ENCODE peak calls at places on chromosome 22, in six cellular contexts. N is sciatic nerve; R is astrocyte of the spinal cord; U is activated naive CD8-positive, alpha-beta T cell treated with anti-CD3 and anti-CD28 coated beads, Interleukin-2, amount 50 U/mL, for 24 hours; W is AML-193; K is kidney glomerular epithelial cell. B is an unnamed sample.

GRCh38 chr22:47199949-47200272 is 437.5 kb downstream of the TBC1D22A start:
- DNase-seq in N (no peak), U (no peak), R (no peak), W (no peak), K (no peak), B (no peak)

GRCh38 chr22:23289130-23289503 is 108.8 kb downstream of the BCR start:
- DNase-seq in W (no peak), N (no peak), K (no peak), R (no peak), U (no peak), B (no peak)

GRCh38 chr22:46274381-46274780 is 6.6 kb downstream of the TTC38 start:
- DNase-seq in K (no peak), U (no peak), N (no peak), R (no peak), W (no peak), B (no peak)

GRCh38 chr22:22666307-22667091 is 22.1 kb downstream of the GGTLC2 start:
- DNase-seq in K (peak; percentile 43), N (no peak), W (peak; percentile 15), U (peak; percentile 20), R (peak; percentile 9), B (no peak)

GRCh38 chr22:40237788-40238424 is 60.2 kb downstream of the TNRC6B start:
- DNase-seq in R (no peak), W (no peak), U (no peak), N (no peak), K (no peak), B (no peak)

GRCh38 chr22:48491451-48491941 is 1336.2 kb downstream of the BRD1 start:
- DNase-seq in W (no peak), U (no peak), R (no peak), K (no peak), N (no peak), B (no peak)

GRCh38 chr22:39349967-39350802 is at the start of gene SYNGR1:
- DNase-seq in R (no peak), U (peak; percentile 17), N (no peak), W (no peak), K (no peak), B (no peak)

GRCh38 chr22:27487600-27488450 is 313.7 kb downstream of the MN1 start:
- DNase-seq in U (no peak), N (no peak), W (no peak), K (no peak), R (peak; percentile 64), B (no peak)

GRCh38 chr22:26977741-26978140 is 320.4 kb downstream of the MIAT start:
- DNase-seq in W (no peak), R (no peak), N (no peak), U (no peak), K (no peak), B (no peak)

GRCh38 chr22:36965716-36966115 is 52.3 kb downstream of the CSF2RB start:
- DNase-seq in N (no peak), U (no peak), K (no peak), R (no peak), W (peak; percentile 27), B (no peak)

GRCh38 chr22:39999144-39999757 is 4.5 kb downstream of the FAM83F start:
- DNase-seq in W (peak; percentile 27), K (no peak), U (no peak), R (peak; percentile 66), N (no peak), B (no peak)

GRCh38 chr22:25742918-25743708 is 1.1 kb downstream of the MYO18B start:
- DNase-seq in W (no peak), K (no peak), U (no peak), N (no peak), R (no peak), B (no peak)

GRCh38 chr22:28656156-28656555 is 23.5 kb downstream of the TTC28 start:
- DNase-seq in W (no peak), K (no peak), N (no peak), R (no peak), U (no peak), B (no peak)

GRCh38 chr22:46501701-46502100 is 35.7 kb downstream of the CELSR1 start:
- DNase-seq in N (no peak), K (peak; percentile 83), U (no peak), R (peak; percentile 83), W (no peak), B (no peak)

GRCh38 chr22:35921777-35922176 is 106.8 kb downstream of the RBFOX2 start:
- DNase-seq in W (peak; percentile 34), N (peak; percentile 68), K (peak; percentile 74), R (peak; percentile 89), U (peak; percentile 46), B (peak; percentile 19)

GRCh38 chr22:42635531-42635930 is 4.9 kb downstream of the ATP5MGL start:
- DNase-seq in N (no peak), W (no peak), R (peak; percentile 87), U (no peak), K (peak; percentile 81), B (no peak)

GRCh38 chr22:41092023-41092817 is at the start of gene EP300:
- DNase-seq in K (peak; percentile 41), W (peak; percentile 58), R (peak; percentile 78), U (peak; percentile 81), N (peak; percentile 92), B (peak; percentile 68)

GRCh38 chr22:45087802-45088201 is 75.9 kb upstream of the NUP50 start:
- DNase-seq in K (no peak), R (no peak), U (no peak), W (no peak), N (no peak), B (no peak)

GRCh38 chr22:33756508-33756949 is 163.7 kb downstream of the LARGE1 start:
- DNase-seq in K (no peak), U (no peak), R (no peak), W (no peak), N (no peak), B (no peak)

GRCh38 chr22:48918585-48919186 is 909.0 kb downstream of the BRD1 start:
- DNase-seq in K (no peak), U (no peak), W (no peak), R (no peak), N (no peak), B (no peak)

GRCh38 chr22:50191041-50191740 is 5.5 kb downstream of the TRABD start:
- DNase-seq in N (no peak), W (peak; percentile 86), R (no peak), U (peak; percentile 75), K (no peak), B (peak; percentile 86)

GRCh38 chr22:23401910-23402274 is 178.2 kb downstream of the IGLL1 start:
- DNase-seq in U (no peak), W (no peak), K (no peak), R (no peak), N (no peak), B (no peak)

GRCh38 chr22:38761202-38762162 is 5.7 kb upstream of the SUN2 start:
- DNase-seq in K (no peak), N (no peak), U (no peak), R (no peak), W (no peak), B (no peak)

GRCh38 chr22:17198188-17199130 is 20.8 kb downstream of the ADA2 start:
- DNase-seq in W (no peak), R (peak; percentile 18), U (no peak), K (no peak), N (no peak), B (no peak)

GRCh38 chr22:45785458-45785857 is 113.8 kb downstream of the ATXN10 start:
- DNase-seq in W (no peak), R (no peak), K (peak; percentile 71), U (no peak), N (no peak), B (no peak)

GRCh38 chr22:30270841-30271240 is 4.2 kb upstream of the OSM start:
- DNase-seq in R (peak; percentile 60), N (peak; percentile 81), U (no peak), K (no peak), W (peak; percentile 88), B (peak; percentile 90)

GRCh38 chr22:45358127-45358526 is 48.4 kb downstream of the FAM118A start:
- DNase-seq in K (no peak), R (no peak), N (no peak), U (no peak), W (no peak), B (no peak)

GRCh38 chr22:45083659-45084305 is 74.0 kb upstream of the PHF21B start:
- DNase-seq in U (peak; percentile 11), N (no peak), W (no peak), K (no peak), R (peak; percentile 84), B (no peak)

GRCh38 chr22:19713650-19714319 is 518 bp upstream of the SEPTIN5 start:
- DNase-seq in N (no peak), K (no peak), W (no peak), U (no peak), R (no peak), B (no peak)

GRCh38 chr22:49638788-49639187 is 188.9 kb downstream of the BRD1 start:
- DNase-seq in U (no peak), K (no peak), R (peak; percentile 12), N (no peak), W (no peak), B (no peak)

GRCh38 chr22:30864441-30865420 is 103.8 kb downstream of the MORC2 start:
- DNase-seq in W (no peak), N (peak; percentile 37), U (no peak), R (no peak), K (no peak), B (no peak)

GRCh38 chr22:45640941-45641621 is 30.6 kb upstream of the ATXN10 start:
- DNase-seq in R (no peak), U (no peak), K (no peak), W (no peak), N (no peak), B (no peak)

GRCh38 chr22:21624120-21624879 is 5.5 kb downstream of the YDJC start:
- DNase-seq in K (no peak), U (peak; percentile 71), W (peak; percentile 33), N (no peak), R (no peak), B (no peak)

GRCh38 chr22:49736538-49736937 is 91.1 kb downstream of the BRD1 start:
- DNase-seq in U (no peak), R (no peak), K (no peak), W (no peak), N (no peak), B (no peak)

GRCh38 chr22:37195921-37196320 is 7.9 kb upstream of the C1QTNF6 start:
- DNase-seq in W (no peak), N (peak; percentile 53), R (no peak), U (no peak), K (no peak), B (no peak)

GRCh38 chr22:44438056-44438455 is 60.0 kb downstream of the RTL6 start:
- DNase-seq in N (peak; percentile 38), W (no peak), R (no peak), K (no peak), U (no peak), B (no peak)

GRCh38 chr22:27647540-27647939 is 154.0 kb downstream of the MN1 start:
- DNase-seq in U (no peak), R (no peak), N (no peak), K (no peak), W (no peak), B (no peak)

GRCh38 chr22:45341503-45341902 is 31.8 kb downstream of the FAM118A start:
- DNase-seq in K (no peak), N (no peak), U (peak; percentile 63), W (no peak), R (no peak), B (no peak)

GRCh38 chr22:19446603-19447387 is 716 bp downstream of the C22orf39 start:
- DNase-seq in U (no peak), W (no peak), R (no peak), K (no peak), N (no peak), B (no peak)

B was measured in HL-60.